ENCODE peak calls at places on chromosomes 2 and 18, in five cellular contexts. T, M, H, R and C are unnamed samples. For H3K4me1, the result is how much of the 10 kb centered on the place peaks cover.

GRCh38 chr18:26621161-26622026 is 73.0 kb upstream of the KCTD1 start:
- DNase-seq in T (peak), M (peak), H (no peak), R (peak), C (peak)

GRCh38 chr18:26655614-26656400 is 107.5 kb upstream of the KCTD1 start:
- DNase-seq in T (peak), M (no peak), H (peak), R (peak), C (peak)

GRCh38 chr18:54382733-54383252 is 25.1 kb downstream of the C18orf54 start:
- DNase-seq in T (no peak), M (no peak), H (no peak), R (no peak), C (no peak)

GRCh38 chr2:54042908-54043620 is 72.3 kb upstream of the PSME4 start:
- DNase-seq in T (no peak), M (no peak), H (no peak), R (no peak), C (no peak)

GRCh38 chr2:163210430-163210918 is 371.9 kb upstream of the KCNH7 start:
- DNase-seq in T (no peak), M (no peak), H (peak), R (peak), C (peak)

GRCh38 chr2:21423854-21424253 is 300.1 kb downstream of the TDRD15 start:
- DNase-seq in T (no peak), M (no peak), H (peak), R (no peak), C (no peak)

GRCh38 chr18:41320090-41320489 is 634.9 kb upstream of the PIK3C3 start:
- DNase-seq in T (no peak), M (no peak), H (no peak), R (no peak), C (peak)

GRCh38 chr2:45578056-45578843 is 32.8 kb downstream of the SRBD1 start:
- DNase-seq in T (no peak), M (no peak), H (peak), R (peak), C (no peak)

GRCh38 chr2:218802595-218802994 is 20.6 kb downstream of the CYP27A1 start:
- DNase-seq in T (no peak), M (no peak), H (no peak), R (no peak), C (no peak)

GRCh38 chr2:189074496-189074895 is 100.3 kb downstream of the COL3A1 start:
- DNase-seq in T (no peak), M (no peak), H (no peak), R (no peak), C (no peak)

GRCh38 chr18:68083131-68083530 is 566.6 kb upstream of the DSEL start:
- DNase-seq in T (no peak), M (no peak), H (peak), R (peak), C (peak)

GRCh38 chr18:79755496-79756142 is 42.1 kb upstream of the KCNG2 start:
- DNase-seq in T (no peak), M (no peak), H (no peak), R (no peak), C (no peak)

GRCh38 chr2:24024018-24024417 is 14.1 kb downstream of the MFSD2B start:
- DNase-seq in T (no peak), M (no peak), H (peak), R (peak), C (no peak)

GRCh38 chr18:25349926-25350560 is 1.9 kb downstream of the ZNF521 start:
- DNase-seq in T (peak), M (no peak), H (peak), R (peak), C (no peak)

GRCh38 chr2:70499253-70499652 is 54.4 kb downstream of the TGFA start:
- DNase-seq in T (no peak), M (no peak), H (no peak), R (no peak), C (no peak)

GRCh38 chr2:47026738-47027531 is 111.3 kb upstream of the MCFD2 start:
- DNase-seq in T (no peak), M (no peak), H (no peak), R (no peak), C (peak)

GRCh38 chr2:143128681-143129580 is at the start of gene ARHGAP15:
- DNase-seq in T (peak), M (no peak), H (no peak), R (no peak), C (no peak)

GRCh38 chr2:175853110-175853509 is 149.0 kb downstream of the LNPK start:
- DNase-seq in T (no peak), M (no peak), H (no peak), R (no peak), C (no peak)

GRCh38 chr2:17615728-17616351 is 75.3 kb downstream of the VSNL1 start:
- DNase-seq in T (no peak), M (no peak), H (peak), R (peak), C (peak)

GRCh38 chr2:227152093-227152766 is 11.8 kb downstream of the COL4A4 start:
- DNase-seq in T (no peak), M (no peak), H (no peak), R (no peak), C (no peak)

GRCh38 chr18:32771169-32771751 is 1.6 kb downstream of the KLHL14 start:
- DNase-seq in T (no peak), M (no peak), H (no peak), R (no peak), C (no peak)

GRCh38 chr2:74576830-74577229 is 22.3 kb downstream of the DOK1 start:
- DNase-seq in T (no peak), M (no peak), H (peak), R (peak), C (no peak)

GRCh38 chr18:79738041-79738461 is 58.4 kb downstream of the CTDP1 start:
- DNase-seq in T (no peak), M (no peak), H (no peak), R (peak), C (no peak)

GRCh38 chr2:174442546-174443510 is 44.0 kb downstream of the GPR155 start:
- DNase-seq in T (no peak), M (no peak), H (peak), R (peak), C (peak)

GRCh38 chr18:48832961-48833700 is 117.6 kb downstream of the SMAD7 start:
- DNase-seq in T (peak), M (peak), H (peak), R (peak), C (peak)
- H3K4me1 ChIP-seq in T (under half), M (under half), H (under half), R (half or more), C (under half)

GRCh38 chr18:45923138-45923537 is 44.0 kb downstream of the EPG5 start:
- DNase-seq in T (no peak), M (no peak), H (no peak), R (no peak), C (no peak)
- H3K27ac ChIP-seq in T (no peak), M (no peak), H (no peak), R (no peak), C (no peak)

DNA sequence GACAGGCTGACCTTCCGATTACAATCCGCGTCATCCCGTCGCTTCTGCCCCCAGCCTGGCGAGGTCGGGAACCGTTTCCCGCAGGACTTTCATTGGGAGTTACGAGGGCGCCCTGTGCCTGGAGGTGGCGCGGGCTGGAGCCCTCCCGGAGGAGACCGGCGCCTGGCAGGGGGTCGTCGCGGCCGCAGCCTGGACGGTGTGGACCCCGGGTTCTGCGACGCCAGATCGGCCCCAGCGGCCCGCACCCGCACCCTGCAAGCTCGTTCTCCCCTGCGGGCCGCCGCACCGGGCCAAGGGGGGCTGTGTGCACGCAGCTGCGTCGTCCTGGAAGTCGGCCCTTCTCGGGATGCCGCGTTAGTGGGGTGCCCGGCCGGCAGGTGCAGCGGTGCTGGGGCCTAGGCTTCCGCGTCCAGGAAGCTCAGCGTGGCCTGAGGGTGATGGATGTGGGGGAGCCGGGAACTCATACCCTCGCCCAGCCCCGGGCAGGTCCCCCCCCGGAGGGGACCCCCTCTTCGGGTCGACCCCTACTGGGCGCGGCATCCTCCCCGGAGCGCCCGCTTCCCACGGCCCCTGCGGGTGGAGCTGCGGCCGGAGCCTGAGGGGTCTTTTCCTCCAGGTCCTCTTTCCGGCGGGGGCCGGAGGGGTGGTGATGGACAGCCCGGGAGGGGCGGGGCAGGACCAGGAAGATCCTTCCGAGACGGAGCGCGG is 64.0 kb downstream of the LRRFIP1 start:
- DNase-seq in T (peak), M (no peak), H (no peak), R (no peak), C (no peak)
- TF ChIP-seq CTCF in T (no peak), M (no peak), H (no peak), R (no peak), C (no peak)

GRCh38 chr2:37458133-37458532 is 113.7 kb downstream of the QPCT start:
- DNase-seq in T (no peak), M (no peak), H (no peak), R (no peak), C (no peak)
- H3K4me1 ChIP-seq in T (under half), M (under half), H (under half), R (under half), C (under half)

DNA sequence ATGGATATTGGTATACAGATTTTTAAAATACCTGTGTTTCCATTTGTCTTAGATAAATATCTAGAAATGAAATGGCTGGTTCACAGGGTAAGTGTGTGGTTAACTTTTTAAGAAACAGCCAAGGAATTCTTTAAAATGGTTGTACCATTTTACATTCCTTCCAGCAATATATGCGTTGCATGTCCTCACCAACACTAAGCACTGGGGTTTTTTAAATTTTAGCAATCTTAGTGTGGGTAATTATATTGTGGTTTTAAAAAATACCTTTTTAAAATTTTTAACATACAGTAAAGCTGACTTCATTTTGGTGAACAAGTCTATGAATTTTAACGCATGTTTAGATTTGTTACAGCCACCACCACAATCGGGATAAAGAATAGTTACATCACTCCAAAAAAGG is 128.0 kb upstream of the MSTN start:
- DNase-seq in T (no peak), M (no peak), H (no peak), R (no peak), C (no peak)
- H3K27ac ChIP-seq in T (no peak), M (no peak), H (no peak), R (no peak), C (no peak)

GRCh38 chr2:9115219-9115618 is 91.4 kb upstream of the ASAP2 start:
- DNase-seq in T (no peak), M (no peak), H (no peak), R (no peak), C (no peak)

GRCh38 chr2:9112079-9112721 is 94.4 kb upstream of the ASAP2 start:
- DNase-seq in T (no peak), M (peak), H (peak), R (peak), C (peak)

GRCh38 chr2:9113262-9113661 is 93.3 kb upstream of the ASAP2 start:
- DNase-seq in T (no peak), M (no peak), H (no peak), R (no peak), C (no peak)

GRCh38 chr2:9114457-9114856 is 92.2 kb upstream of the ASAP2 start:
- DNase-seq in T (no peak), M (no peak), H (no peak), R (no peak), C (no peak)

GRCh38 chr2:9113916-9114315 is 92.7 kb upstream of the ASAP2 start:
- DNase-seq in T (no peak), M (no peak), H (no peak), R (no peak), C (no peak)
- TF ChIP-seq CTCF in T (no peak), M (no peak), H (no peak), R (no peak), C (no peak)

GRCh38 chr18:21747268-21747667 is 6.7 kb downstream of the MIB1 start:
- DNase-seq in T (no peak), M (no peak), H (no peak), R (no peak), C (no peak)
- H3K4me1 ChIP-seq in T (under half), M (under half), H (under half), R (under half), C (under half)

GRCh38 chr2:207768891-207769596 is 662 bp downstream of the FZD5 start:
- DNase-seq in T (no peak), M (no peak), H (no peak), R (peak), C (no peak)
- H3K27ac ChIP-seq in T (peak), M (peak), H (no peak), R (peak), C (no peak)

GRCh38 chr2:141906673-141907072 is 224.1 kb downstream of the LRP1B start:
- DNase-seq in T (no peak), M (no peak), H (no peak), R (no peak), C (peak)

GRCh38 chr2:141911485-141912066 is 219.2 kb downstream of the LRP1B start:
- DNase-seq in T (no peak), M (no peak), H (peak), R (peak), C (no peak)
- TF ChIP-seq CTCF in T (peak), M (peak), H (peak), R (peak), C (peak)

DNA sequence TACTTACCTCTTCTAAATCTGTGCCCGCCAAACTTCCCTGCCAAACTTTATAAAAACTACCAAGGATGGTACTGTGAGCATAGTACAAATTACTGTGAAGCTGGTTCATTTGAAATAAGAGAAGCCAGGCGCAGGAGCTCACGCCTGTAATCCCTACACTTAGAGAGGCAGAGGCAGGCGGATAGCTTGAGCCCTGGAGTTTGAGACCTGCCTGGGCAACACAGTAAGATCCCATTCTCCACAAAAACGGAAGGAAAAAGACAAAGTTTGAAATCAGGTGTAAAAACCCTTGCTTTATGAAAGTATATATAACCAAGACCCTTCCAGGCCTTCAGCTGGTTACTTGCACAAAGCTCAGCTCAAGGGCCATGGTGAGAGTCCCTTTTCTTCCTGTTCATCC is 5.9 kb downstream of the AMMECR1L start:
- DNase-seq in T (no peak), M (no peak), H (no peak), R (no peak), C (no peak)
- H3K4me1 ChIP-seq in T (under half), M (under half), H (under half), R (under half), C (under half)